ENCODE peak calls at places on chromosomes 6 and 20, in five cellular contexts. One of them, this sample, is unnamed.

GRCh38 chr6:52312461-52312860 is 27.9 kb upstream of the MCM3 start:
- DNase-seq in stomach: no peak
- DNase-seq in testis: no peak
- DNase-seq in Panc1: no peak
- DNase-seq in tibial nerve: no peak
- DNase-seq in this sample: no peak

GRCh38 chr6:26327450-26328264 is 37.3 kb upstream of the BTN3A2 start:
- DNase-seq in stomach: no peak
- DNase-seq in testis: peak
- DNase-seq in Panc1: no peak
- DNase-seq in tibial nerve: no peak
- DNase-seq in this sample: no peak

GRCh38 chr6:115977220-115977619 is 83.5 kb downstream of the FRK start:
- DNase-seq in stomach: no peak
- DNase-seq in testis: no peak
- DNase-seq in Panc1: no peak
- DNase-seq in tibial nerve: no peak
- DNase-seq in this sample: no peak

GRCh38 chr6:116580198-116580597 is 8.9 kb downstream of the RWDD1 start:
- DNase-seq in stomach: no peak
- DNase-seq in testis: no peak
- DNase-seq in Panc1: no peak
- DNase-seq in tibial nerve: no peak
- DNase-seq in this sample: no peak

GRCh38 chr6:31058128-31058894 is 48.0 kb downstream of the MUC22 start:
- DNase-seq in stomach: no peak
- DNase-seq in testis: no peak
- DNase-seq in Panc1: peak
- DNase-seq in tibial nerve: no peak
- DNase-seq in this sample: no peak

GRCh38 chr20:48965189-48965910 is 43.8 kb downstream of the ARFGEF2 start:
- DNase-seq in stomach: no peak
- DNase-seq in testis: no peak
- DNase-seq in Panc1: no peak
- DNase-seq in tibial nerve: no peak
- DNase-seq in this sample: no peak

GRCh38 chr6:1686117-1687098 is 76.7 kb downstream of the FOXC1 start:
- DNase-seq in stomach: peak
- DNase-seq in testis: no peak
- DNase-seq in Panc1: peak
- DNase-seq in tibial nerve: no peak
- DNase-seq in this sample: no peak

GRCh38 chr6:40477246-40478126 is 109.7 kb downstream of the LRFN2 start:
- DNase-seq in stomach: no peak
- DNase-seq in testis: no peak
- DNase-seq in Panc1: no peak
- DNase-seq in tibial nerve: no peak
- DNase-seq in this sample: no peak

GRCh38 chr6:147001621-147002020 is 202.6 kb upstream of the STXBP5 start:
- DNase-seq in stomach: no peak
- DNase-seq in testis: no peak
- DNase-seq in Panc1: no peak
- DNase-seq in tibial nerve: no peak
- DNase-seq in this sample: no peak

GRCh38 chr6:166596741-166597507 is 10.4 kb upstream of the RAMACL start:
- DNase-seq in stomach: no peak
- DNase-seq in testis: no peak
- DNase-seq in Panc1: no peak
- DNase-seq in tibial nerve: no peak
- DNase-seq in this sample: no peak

GRCh38 chr6:42239736-42240375 is 22.2 kb upstream of the MRPS10 start:
- DNase-seq in stomach: no peak
- DNase-seq in testis: no peak
- DNase-seq in Panc1: no peak
- DNase-seq in tibial nerve: no peak
- DNase-seq in this sample: no peak

GRCh38 chr6:122339661-122340060 is 59.8 kb upstream of the HSF2 start:
- DNase-seq in stomach: no peak
- DNase-seq in testis: no peak
- DNase-seq in Panc1: no peak
- DNase-seq in tibial nerve: no peak
- DNase-seq in this sample: no peak

GRCh38 chr6:70479236-70479635 is 65.9 kb downstream of the FAM135A start:
- DNase-seq in stomach: no peak
- DNase-seq in testis: no peak
- DNase-seq in Panc1: no peak
- DNase-seq in tibial nerve: no peak
- DNase-seq in this sample: no peak

GRCh38 chr6:33710296-33711121 is 991 bp downstream of the UQCC2 start:
- DNase-seq in stomach: no peak
- DNase-seq in testis: no peak
- DNase-seq in Panc1: no peak
- DNase-seq in tibial nerve: no peak
- DNase-seq in this sample: no peak
- H3K27ac ChIP-seq in stomach: peak
- H3K27ac ChIP-seq in testis: no peak
- H3K27ac ChIP-seq in Panc1: peak
- H3K27ac ChIP-seq in tibial nerve: peak
- H3K27ac ChIP-seq in this sample: no peak

GRCh38 chr6:149190228-149190831 is 127.2 kb upstream of the TAB2 start:
- DNase-seq in stomach: peak
- DNase-seq in testis: peak
- DNase-seq in Panc1: peak
- DNase-seq in tibial nerve: peak
- DNase-seq in this sample: no peak
- TF ChIP-seq CTCF in stomach: no peak
- TF ChIP-seq CTCF in testis: no peak
- TF ChIP-seq CTCF in Panc1: peak
- TF ChIP-seq CTCF in tibial nerve: no peak
- TF ChIP-seq CTCF in this sample: no peak

DNA sequence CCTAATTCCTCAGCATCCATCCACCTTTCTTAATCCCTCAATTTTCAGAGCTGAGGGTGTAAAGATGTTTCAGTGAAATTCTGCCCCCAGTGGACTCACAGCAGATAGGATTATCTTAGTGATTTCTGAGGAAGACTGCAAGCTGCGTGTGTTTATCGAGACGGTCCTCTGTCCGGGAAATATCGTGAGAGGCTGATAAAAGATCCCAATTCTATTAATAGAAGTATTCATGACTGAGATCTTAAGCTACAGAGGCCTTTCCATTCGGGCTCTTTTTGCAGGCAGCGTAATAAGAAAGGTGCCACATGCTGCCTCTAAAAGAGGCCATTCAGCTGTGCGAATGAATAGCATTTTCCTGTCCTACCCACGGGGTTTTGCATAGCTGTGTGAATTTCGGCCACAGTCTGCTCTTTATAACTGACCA is 209.0 kb downstream of the ARHGAP18 start:
- DNase-seq in stomach: no peak
- DNase-seq in testis: no peak
- DNase-seq in Panc1: peak
- DNase-seq in tibial nerve: no peak
- DNase-seq in this sample: no peak
- H3K4me3 ChIP-seq in stomach: no peak
- H3K4me3 ChIP-seq in testis: no peak
- H3K4me3 ChIP-seq in Panc1: peak
- H3K4me3 ChIP-seq in tibial nerve: no peak
- H3K4me3 ChIP-seq in this sample: no peak

DNA sequence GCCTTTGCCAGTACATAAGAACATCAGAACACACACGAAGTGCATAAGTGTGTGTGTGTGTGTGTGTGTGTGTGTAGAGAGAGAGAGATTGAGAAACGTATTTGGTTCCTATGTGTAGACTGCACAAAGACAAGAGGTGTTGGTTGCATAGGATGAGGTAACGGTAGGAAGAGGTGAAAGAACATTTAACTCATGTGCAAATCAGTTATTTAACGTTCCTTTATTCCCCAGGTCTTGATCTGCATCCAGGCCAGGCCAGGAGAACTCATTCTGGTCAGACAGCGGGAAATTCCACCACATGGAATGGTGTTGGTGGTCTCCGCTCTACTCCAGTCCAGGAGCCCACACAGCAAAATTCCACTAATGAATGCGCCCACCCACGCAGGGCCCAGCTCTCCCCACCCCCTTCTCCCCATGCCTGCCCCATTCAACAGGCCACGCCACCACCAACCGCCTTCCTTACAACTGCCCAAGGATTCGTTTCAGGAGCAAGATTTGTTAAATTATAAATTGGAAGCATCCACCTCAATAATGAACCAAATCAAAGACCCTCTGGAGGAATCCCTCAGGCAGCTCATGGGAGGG is 86.8 kb downstream of the CLIC5 start:
- DNase-seq in stomach: no peak
- DNase-seq in testis: no peak
- DNase-seq in Panc1: no peak
- DNase-seq in tibial nerve: no peak
- DNase-seq in this sample: no peak
- H3K27ac ChIP-seq in stomach: no peak
- H3K27ac ChIP-seq in testis: no peak
- H3K27ac ChIP-seq in Panc1: no peak
- H3K27ac ChIP-seq in tibial nerve: no peak
- H3K27ac ChIP-seq in this sample: no peak

DNA sequence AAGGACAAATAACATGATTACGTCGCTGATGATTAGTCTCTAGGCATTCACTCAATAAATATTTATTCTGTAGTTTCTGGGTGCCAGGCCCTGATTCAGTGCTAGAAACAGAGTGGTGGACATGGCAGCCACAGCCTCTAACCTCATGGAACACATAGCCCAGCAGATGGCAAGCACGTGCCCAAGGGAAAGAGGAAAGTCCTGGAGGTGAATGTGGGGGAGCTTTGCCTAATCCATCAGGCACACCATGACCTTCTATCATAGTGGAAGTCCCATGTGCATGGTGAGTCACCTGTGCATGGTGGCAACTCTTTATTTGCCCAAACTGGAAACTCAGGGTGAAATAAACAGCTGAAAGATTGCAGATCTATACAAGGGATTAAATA is 143.0 kb upstream of the TNFAIP3 start:
- DNase-seq in stomach: peak
- DNase-seq in testis: no peak
- DNase-seq in Panc1: no peak
- DNase-seq in tibial nerve: no peak
- DNase-seq in this sample: no peak
- TF ChIP-seq CTCF in stomach: no peak
- TF ChIP-seq CTCF in testis: no peak
- TF ChIP-seq CTCF in Panc1: no peak
- TF ChIP-seq CTCF in tibial nerve: no peak
- TF ChIP-seq CTCF in this sample: no peak

DNA sequence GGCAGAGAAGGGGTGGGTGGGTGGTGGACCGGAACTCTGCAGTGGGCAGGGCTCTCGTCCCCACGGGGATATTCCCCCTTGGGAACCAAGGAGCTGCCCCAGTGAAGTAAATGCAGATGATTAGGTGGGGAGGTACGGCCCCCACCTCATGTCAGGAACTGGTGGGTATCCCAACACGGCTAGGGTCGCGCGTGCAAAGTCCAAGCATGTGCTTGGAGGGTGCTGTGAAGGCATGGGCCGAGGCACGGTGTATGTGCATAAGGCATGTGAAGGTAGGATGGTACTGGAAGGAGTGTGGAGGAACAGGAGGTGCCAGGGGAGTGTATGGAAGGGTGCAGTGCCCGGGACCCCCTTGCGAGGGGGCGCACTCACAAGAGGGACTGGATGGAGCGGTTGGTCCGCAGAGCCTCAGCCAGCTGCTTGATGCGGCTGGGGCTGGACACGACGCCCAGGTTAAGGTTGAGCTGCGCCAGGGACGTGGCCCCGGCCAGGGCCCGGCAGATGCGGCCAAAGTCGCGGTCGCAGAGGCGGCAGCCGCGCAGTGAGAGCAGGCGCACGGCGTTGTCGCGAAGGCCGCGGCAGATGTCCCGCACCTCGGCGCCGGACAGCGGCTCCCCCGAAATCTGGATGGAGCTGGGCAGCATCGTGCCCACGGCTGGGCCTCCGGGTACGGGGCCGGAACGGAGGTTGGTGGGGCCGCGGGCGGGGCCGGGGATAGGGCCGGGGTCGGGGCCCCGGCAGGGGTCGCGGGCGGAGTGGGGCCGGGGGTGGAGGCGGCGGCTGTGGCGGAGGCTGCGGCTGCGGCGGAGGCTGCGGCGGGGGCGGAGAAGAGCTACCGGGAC is 783 bp downstream of the LRRC73 start:
- DNase-seq in stomach: no peak
- DNase-seq in testis: no peak
- DNase-seq in Panc1: no peak
- DNase-seq in tibial nerve: no peak
- DNase-seq in this sample: no peak
- H3K4me3 ChIP-seq in stomach: peak
- H3K4me3 ChIP-seq in testis: peak
- H3K4me3 ChIP-seq in Panc1: peak
- H3K4me3 ChIP-seq in tibial nerve: peak
- H3K4me3 ChIP-seq in this sample: peak

GRCh38 chr6:106309766-106310373 is 15.7 kb downstream of the ATG5 start:
- DNase-seq in stomach: no peak
- DNase-seq in testis: no peak
- DNase-seq in Panc1: peak
- DNase-seq in tibial nerve: no peak
- DNase-seq in this sample: no peak
- H3K27ac ChIP-seq in stomach: no peak
- H3K27ac ChIP-seq in testis: no peak
- H3K27ac ChIP-seq in Panc1: peak
- H3K27ac ChIP-seq in tibial nerve: no peak
- H3K27ac ChIP-seq in this sample: peak

DNA sequence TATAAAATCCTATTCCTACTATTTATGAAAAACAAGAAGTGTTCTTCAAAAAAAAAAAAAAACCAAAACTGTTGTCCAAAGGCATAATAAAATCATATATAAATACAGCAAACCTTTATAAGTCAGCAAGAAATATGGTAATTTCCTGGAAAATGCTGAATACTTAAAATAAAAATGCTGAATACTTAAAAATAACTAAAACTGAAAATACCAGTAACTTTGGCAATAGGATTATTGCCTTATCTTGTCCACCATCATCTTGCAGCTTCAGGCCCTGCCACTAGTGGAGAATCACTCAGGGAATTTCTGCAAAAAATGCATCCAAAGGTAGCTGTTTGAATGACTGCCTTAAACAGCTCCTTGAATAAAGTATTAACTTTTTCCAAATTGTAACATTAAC is 24.5 kb downstream of the CCNC start:
- DNase-seq in stomach: no peak
- DNase-seq in testis: no peak
- DNase-seq in Panc1: no peak
- DNase-seq in tibial nerve: no peak
- DNase-seq in this sample: no peak
- TF ChIP-seq CTCF in stomach: no peak
- TF ChIP-seq CTCF in testis: no peak
- TF ChIP-seq CTCF in Panc1: no peak
- TF ChIP-seq CTCF in tibial nerve: no peak
- TF ChIP-seq CTCF in this sample: no peak

GRCh38 chr6:137542713-137543112 is 48.5 kb upstream of the OLIG3 start:
- DNase-seq in stomach: no peak
- DNase-seq in testis: no peak
- DNase-seq in Panc1: no peak
- DNase-seq in tibial nerve: no peak
- DNase-seq in this sample: no peak
- H3K4me3 ChIP-seq in stomach: no peak
- H3K4me3 ChIP-seq in testis: no peak
- H3K4me3 ChIP-seq in Panc1: no peak
- H3K4me3 ChIP-seq in tibial nerve: no peak
- H3K4me3 ChIP-seq in this sample: no peak